ENCODE peak calls at places on chromosomes 16 and 17, in five cellular contexts. W is cardiac muscle cell; Q is retinal pigment epithelial cell; Y is astrocyte of the spinal cord; I is CD4-positive, alpha-beta T cell. P is an unnamed sample.

GRCh38 chr16:71425746-71426068 is 16.1 kb downstream of the TLE7 start:
- DNase-seq in I (no peak), Q (no peak), Y (no peak), W (no peak), P (no peak)

GRCh38 chr16:70395345-70395901 is 43.5 kb downstream of the ST3GAL2 start:
- DNase-seq in I (peak; percentile 48), Q (no peak), W (peak; percentile 56), Y (peak; percentile 20), P (peak; percentile 76)

GRCh38 chr17:34519286-34519685 is 60.1 kb upstream of the TMEM132E start:
- DNase-seq in Q (no peak), Y (no peak), W (peak; percentile 4), I (no peak), P (peak; percentile 43)

GRCh38 chr16:10181196-10182162 is 749 bp downstream of the GRIN2A start:
- DNase-seq in I (no peak), W (peak; percentile 56), Q (no peak), Y (peak; percentile 67), P (no peak)

GRCh38 chr17:49691677-49692191 is 13.8 kb upstream of the SPOP start:
- DNase-seq in Q (no peak), W (no peak), Y (no peak), I (no peak), P (no peak)

GRCh38 chr17:8255499-8255898 is 6.4 kb downstream of the PFAS start:
- DNase-seq in Y (no peak), W (no peak), Q (no peak), I (no peak), P (no peak)

GRCh38 chr17:57889892-57890856 is 40.3 kb upstream of the MRPS23 start:
- DNase-seq in Y (peak; percentile 86), I (no peak), Q (peak; percentile 66), W (peak; percentile 88), P (no peak)

GRCh38 chr17:78289802-78290363 is 58.5 kb downstream of the TMEM235 start:
- DNase-seq in W (peak; percentile 96), Q (peak; percentile 68), I (peak; percentile 65), Y (peak; percentile 90), P (peak; percentile 87)

GRCh38 chr16:2053211-2053610 is 5.4 kb downstream of the TSC2 start:
- DNase-seq in Y (no peak), W (no peak), I (no peak), Q (no peak), P (no peak)

GRCh38 chr17:19904412-19904811 is 36.7 kb upstream of the ULK2 start:
- DNase-seq in Q (no peak), W (peak; percentile 27), Y (peak; percentile 39), I (no peak), P (no peak)

GRCh38 chr16:57256601-57257395 is 11.7 kb downstream of the ARL2BP start:
- DNase-seq in Q (no peak), W (no peak), I (no peak), Y (no peak), P (no peak)

GRCh38 chr16:85316321-85316919 is 204.1 kb upstream of the CIBAR2 start:
- DNase-seq in Y (peak; percentile 43), Q (no peak), I (no peak), W (peak; percentile 68), P (peak; percentile 73)

GRCh38 chr16:66649636-66650205 is 45.2 kb downstream of the CMTM3 start:
- DNase-seq in Q (no peak), Y (no peak), I (no peak), W (no peak), P (no peak)

GRCh38 chr16:11582157-11582814 is 4.4 kb downstream of the LITAF start:
- DNase-seq in W (no peak), Y (no peak), I (no peak), Q (no peak), P (no peak)

GRCh38 chr17:74642556-74642955 is 19.0 kb upstream of the CD300E start:
- DNase-seq in Y (no peak), Q (no peak), W (no peak), I (no peak), P (no peak)

GRCh38 chr16:75244225-75244792 is 7.1 kb downstream of the BCAR1 start:
- DNase-seq in I (no peak), Q (no peak), Y (peak; percentile 59), W (peak; percentile 83), P (no peak)

GRCh38 chr17:1486802-1487695 is 5.4 kb downstream of the MYO1C start:
- DNase-seq in Q (peak; percentile 71), I (peak; percentile 71), W (peak; percentile 48), Y (peak; percentile 67), P (peak; percentile 79)

GRCh38 chr16:17403156-17403809 is 67.5 kb downstream of the XYLT1 start:
- DNase-seq in Y (no peak), I (no peak), W (no peak), Q (no peak), P (no peak)

GRCh38 chr16:64362193-64362592 is 759.7 kb downstream of the CDH11 start:
- DNase-seq in Y (peak; percentile 15), I (no peak), W (no peak), Q (no peak), P (no peak)

GRCh38 chr16:55171241-55171640 is 152.8 kb upstream of the IRX6 start:
- DNase-seq in W (no peak), Y (no peak), I (no peak), Q (no peak), P (no peak)

GRCh38 chr16:27355610-27356009 is 41.8 kb downstream of the IL4R start:
- DNase-seq in W (peak; percentile 57), Y (no peak), Q (no peak), I (peak; percentile 26), P (peak; percentile 35)

GRCh38 chr17:62724398-62725146 is 83.5 kb downstream of the MARCHF10 start:
- DNase-seq in W (no peak), Q (no peak), Y (no peak), I (peak; percentile 46), P (peak; percentile 14)

GRCh38 chr16:30972872-30973271 is 12.1 kb upstream of the HSD3B7 start:
- DNase-seq in Q (no peak), I (no peak), W (no peak), Y (peak; percentile 32), P (no peak)
- TF ChIP-seq CTCF in Q (peak; percentile 22), I (no peak), W (no peak), Y (peak; percentile 38), P (no peak)

GRCh38 chr17:69506489-69506888 is 92.0 kb downstream of the MAP2K6 start:
- DNase-seq in Q (no peak), I (no peak), Y (no peak), W (no peak), P (peak; percentile 50)
- TF ChIP-seq CTCF in Q (peak; percentile 44), I (peak; percentile 22), Y (peak; percentile 43), W (peak; percentile 33), P (peak; percentile 72)

GRCh38 chr16:7505495-7505894 is 172.8 kb downstream of the RBFOX1 start:
- DNase-seq in Q (no peak), I (no peak), W (no peak), Y (no peak), P (no peak)
- TF ChIP-seq CTCF in Q (no peak), I (no peak), W (no peak), Y (no peak), P (no peak)

GRCh38 chr17:44911133-44912001 is 3.9 kb downstream of the GFAP start:
- DNase-seq in I (peak; percentile 35), Y (peak; percentile 32), Q (no peak), W (peak; percentile 55), P (peak; percentile 56)
- TF ChIP-seq CTCF in I (peak; percentile 43), Y (peak; percentile 61), Q (peak; percentile 85), W (peak; percentile 62), P (peak; percentile 68)

GRCh38 chr17:65557349-65558310 is 3.8 kb downstream of the AXIN2 start:
- DNase-seq in I (no peak), W (peak; percentile 73), Q (no peak), Y (peak; percentile 79), P (no peak)

GRCh38 chr17:65559483-65559801 is 2.0 kb downstream of the AXIN2 start:
- DNase-seq in Q (no peak), W (no peak), I (no peak), Y (no peak), P (no peak)

GRCh38 chr17:65558311-65558682 is 3.2 kb downstream of the AXIN2 start:
- DNase-seq in Q (no peak), Y (no peak), I (no peak), W (no peak), P (no peak)

GRCh38 chr17:65559802-65560627 is 1.4 kb downstream of the AXIN2 start:
- DNase-seq in Q (no peak), I (no peak), Y (peak; percentile 34), W (peak; percentile 51), P (peak; percentile 39)

DNA sequence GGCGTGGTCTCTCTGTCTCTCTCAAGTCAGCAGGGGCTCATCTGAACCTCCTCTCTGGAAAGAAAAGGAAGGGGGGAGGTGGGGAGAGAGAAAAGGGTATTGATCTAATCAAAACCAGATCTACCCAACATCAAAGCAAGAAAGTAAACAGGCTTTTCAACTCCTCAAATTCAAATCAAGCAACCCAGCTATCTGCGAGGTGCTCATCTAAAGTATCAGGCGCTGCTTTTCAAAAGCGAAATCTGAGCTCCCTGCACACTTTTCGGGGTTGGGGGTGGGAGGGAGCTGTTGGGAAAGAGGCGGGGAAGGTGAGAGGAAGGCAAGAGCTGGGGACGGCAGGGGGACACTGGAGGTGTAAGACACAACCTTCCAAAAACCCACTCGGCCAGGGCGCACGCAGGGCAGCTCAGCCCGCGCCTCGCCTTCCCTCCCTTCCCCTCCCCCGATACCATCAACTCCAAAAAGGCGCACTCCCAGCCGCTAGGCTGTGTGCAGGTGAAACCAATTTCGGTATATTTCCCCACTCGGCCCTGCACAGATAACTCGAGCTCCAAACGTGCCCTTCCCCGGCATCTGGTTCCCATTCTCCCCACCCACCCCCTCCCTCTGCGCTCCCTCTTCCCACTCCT is 2.7 kb downstream of the AXIN2 start:
- DNase-seq in W (no peak), I (no peak), Q (no peak), Y (no peak), P (no peak)
- TF ChIP-seq CTCF in W (no peak), I (no peak), Q (no peak), Y (no peak), P (no peak)

DNA sequence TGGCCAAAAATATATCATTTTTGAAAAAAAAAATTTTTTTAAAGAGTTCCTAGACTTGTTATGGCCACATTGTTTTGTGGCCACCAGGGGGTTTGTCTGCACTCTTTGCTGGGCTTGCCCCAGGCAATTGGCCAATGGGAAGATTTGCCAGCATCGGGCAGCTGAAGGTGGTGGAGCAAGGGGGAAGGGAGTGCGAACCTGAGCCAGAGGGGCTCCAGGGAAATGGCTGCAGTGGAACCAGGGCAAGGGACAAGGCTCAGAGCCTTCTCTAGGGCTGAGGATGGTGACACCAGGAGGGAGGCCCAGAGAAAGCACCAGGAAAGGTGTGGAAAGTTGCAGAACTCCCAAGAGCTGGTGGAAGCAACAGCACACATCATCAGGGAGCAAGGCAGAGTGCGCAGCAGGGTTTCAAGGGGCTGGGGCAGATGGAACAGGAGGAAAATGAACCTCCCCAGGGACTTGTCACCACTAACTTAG is 15.5 kb upstream of the CMIP start:
- DNase-seq in Y (no peak), Q (no peak), W (peak; percentile 64), I (no peak), P (peak; percentile 77)
- TF ChIP-seq CTCF in Y (peak; percentile 55), Q (peak; percentile 74), W (peak; percentile 63), I (peak; percentile 15), P (peak; percentile 78)

GRCh38 chr17:64291268-64291851 is 28.3 kb upstream of the TEX2 start:
- DNase-seq in I (no peak), Y (no peak), W (no peak), Q (no peak), P (peak; percentile 41)
- TF ChIP-seq CTCF in I (no peak), Y (peak; percentile 45), W (peak; percentile 28), Q (peak; percentile 43), P (peak; percentile 83)

P was measured in OCI-LY7.